ENCODE peak calls at places on chromosomes 5 and 9, in four cellular contexts. V is A549, Q is K562, A is HepG2. K is an unnamed sample.

GRCh38 chr5:176529116-176529823 is 7.9 kb downstream of the RNF44 start:
- DNase-seq in Q (no peak), V (no peak), A (no peak), K (no peak)

GRCh38 chr9:91917436-91917835 is 32.6 kb downstream of the ROR2 start:
- DNase-seq in V (no peak), Q (no peak), A (no peak), K (no peak)

GRCh38 chr5:99058466-99058865 is 129.7 kb upstream of the CHD1 start:
- DNase-seq in A (no peak), Q (no peak), V (no peak), K (no peak)

GRCh38 chr5:154783774-154784460 is 28.7 kb downstream of the LARP1 start:
- DNase-seq in V (no peak), A (no peak), Q (peak), K (no peak)

GRCh38 chr5:143106175-143106574 is 297.3 kb downstream of the NR3C1 start:
- DNase-seq in A (peak), Q (no peak), V (peak), K (peak)

GRCh38 chr9:132144708-132145365 is 17.0 kb upstream of the NTNG2 start:
- DNase-seq in V (no peak), Q (no peak), A (no peak), K (no peak)

GRCh38 chr9:92094655-92095054 is 20.6 kb downstream of the SPTLC1 start:
- DNase-seq in V (no peak), A (peak), Q (peak), K (no peak)

GRCh38 chr9:4212661-4213060 is 87.2 kb downstream of the GLIS3 start:
- DNase-seq in V (no peak), A (no peak), Q (no peak), K (no peak)

GRCh38 chr5:180463916-180464602 is 30.1 kb upstream of the CNOT6 start:
- DNase-seq in A (no peak), V (no peak), Q (no peak), K (no peak)

GRCh38 chr9:114205171-114206015 is 50.1 kb downstream of the COL27A1 start:
- DNase-seq in V (no peak), Q (no peak), A (no peak), K (no peak)

GRCh38 chr9:114207845-114208244 is 52.5 kb downstream of the COL27A1 start:
- DNase-seq in A (no peak), V (no peak), Q (no peak), K (no peak)

GRCh38 chr9:114206221-114206760 is 51.0 kb downstream of the COL27A1 start:
- DNase-seq in V (no peak), Q (no peak), A (no peak), K (no peak)

GRCh38 chr9:114209151-114209550 is 53.8 kb downstream of the COL27A1 start:
- DNase-seq in V (no peak), Q (no peak), A (no peak), K (no peak)

DNA sequence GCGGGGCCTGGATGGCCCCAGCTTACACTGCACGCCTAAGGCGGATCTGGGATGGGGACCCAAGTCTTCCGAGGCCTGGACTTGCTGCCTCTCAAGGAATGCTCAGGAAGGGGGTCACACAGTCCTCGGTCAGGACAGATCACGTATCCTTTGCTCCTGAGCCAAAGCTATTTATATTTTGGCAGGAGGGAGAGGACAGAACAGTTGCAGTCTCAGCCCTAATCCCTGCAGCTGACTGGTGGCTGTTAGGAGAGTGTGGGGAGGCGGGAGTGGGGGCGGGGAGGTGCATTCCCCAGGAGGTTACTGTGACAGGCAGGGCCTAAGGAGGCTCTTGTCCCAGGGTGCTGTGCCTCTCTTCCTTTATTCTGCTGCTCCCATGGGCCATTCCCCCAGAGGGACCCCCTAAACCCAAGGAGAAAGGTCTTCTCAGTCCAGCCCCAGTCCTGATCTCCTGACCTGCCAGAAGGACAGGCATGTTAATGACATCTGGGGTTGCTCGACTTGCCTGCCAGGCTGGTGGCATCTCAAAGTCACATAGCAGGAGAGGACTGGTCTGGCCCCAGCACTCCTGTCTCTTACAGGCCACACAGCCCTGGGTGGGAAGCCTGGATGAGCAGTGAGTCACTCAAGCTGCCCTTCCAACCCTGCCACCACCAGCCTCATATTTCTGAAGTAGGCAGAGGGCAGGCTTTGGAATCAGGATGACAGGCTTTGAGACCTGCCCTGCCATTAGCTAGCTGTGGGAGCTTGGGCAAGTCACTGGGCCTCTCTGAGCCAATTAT is 51.9 kb downstream of the COL27A1 start:
- DNase-seq in A (no peak), V (no peak), Q (no peak), K (no peak)
- TF ChIP-seq NR3C1 in A (no peak), V (no peak), Q (no peak), K (no peak)

GRCh38 chr9:134028575-134029247 is 3.4 kb downstream of the BRD3OS start:
- DNase-seq in A (peak), V (no peak), Q (no peak), K (no peak)

GRCh38 chr9:134026561-134026960 is 1.3 kb downstream of the BRD3OS start:
- DNase-seq in A (no peak), V (no peak), Q (no peak), K (no peak)

GRCh38 chr9:134028076-134028475 is 2.8 kb downstream of the BRD3OS start:
- DNase-seq in A (no peak), Q (no peak), V (no peak), K (no peak)

GRCh38 chr9:134026981-134027380 is 1.7 kb downstream of the BRD3OS start:
- DNase-seq in V (no peak), A (no peak), Q (no peak), K (no peak)

GRCh38 chr9:134027561-134027960 is 2.3 kb downstream of the BRD3OS start:
- DNase-seq in Q (no peak), V (no peak), A (no peak), K (no peak)
- TF ChIP-seq NR3C1 in Q (no peak), V (no peak), A (no peak), K (no peak)

GRCh38 chr5:80988419-80988925 is 28.3 kb downstream of the RASGRF2 start:
- DNase-seq in V (no peak), A (no peak), Q (no peak), K (no peak)

GRCh38 chr5:80987078-80987766 is 27.1 kb downstream of the RASGRF2 start:
- DNase-seq in Q (no peak), V (no peak), A (no peak), K (no peak)

GRCh38 chr5:80989883-80990282 is 29.7 kb downstream of the RASGRF2 start:
- DNase-seq in V (no peak), A (no peak), Q (no peak), K (no peak)

GRCh38 chr5:80990971-80991370 is 30.8 kb downstream of the RASGRF2 start:
- DNase-seq in V (no peak), Q (no peak), A (peak), K (peak)

DNA sequence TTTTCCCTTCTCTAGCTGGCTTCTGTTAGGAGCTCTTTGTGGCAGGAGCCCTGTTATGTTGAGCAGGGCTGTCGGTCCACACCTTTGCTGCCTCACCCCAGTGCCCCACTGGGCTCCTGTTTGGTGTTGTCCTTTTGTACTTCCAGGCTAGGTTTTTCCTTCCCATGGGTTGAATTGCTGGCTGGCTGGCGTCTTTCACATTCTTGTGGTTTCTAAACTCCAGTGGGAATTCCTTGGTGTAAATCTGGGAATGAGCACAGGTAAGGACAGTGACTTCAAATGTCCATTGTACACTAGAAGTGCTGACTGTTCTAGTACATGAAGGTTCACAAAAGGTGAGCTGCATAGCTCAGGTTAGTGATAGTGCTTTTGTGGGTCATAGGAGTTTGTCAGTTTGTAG is 30.4 kb downstream of the RASGRF2 start:
- DNase-seq in V (no peak), Q (no peak), A (no peak), K (no peak)
- TF ChIP-seq NR3C1 in V (no peak), Q (no peak), A (no peak), K (no peak)

DNA sequence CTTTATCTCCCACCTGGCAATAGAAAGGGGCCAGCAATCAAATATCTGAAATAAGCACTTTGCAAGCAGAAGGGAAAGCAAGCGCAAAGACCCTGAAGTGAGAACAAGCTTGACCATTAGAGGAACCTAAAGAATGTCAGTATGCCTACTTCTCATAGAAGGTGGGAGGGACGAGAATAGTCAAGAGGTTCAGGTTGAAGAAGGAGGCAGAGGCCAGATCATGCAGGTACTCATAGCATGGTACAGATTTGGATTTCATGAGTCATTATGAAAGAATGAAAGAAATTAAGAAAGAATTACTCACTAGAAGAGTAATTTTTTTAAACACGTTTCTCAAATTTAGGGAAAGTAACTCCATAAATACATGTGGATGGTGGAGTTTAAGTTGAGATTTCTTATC is 33.7 kb downstream of the MCTP1 start:
- DNase-seq in A (no peak), Q (no peak), V (no peak), K (no peak)
- TF ChIP-seq NR3C1 in A (no peak), Q (no peak), V (no peak), K (no peak)

GRCh38 chr9:128422783-128423150 is 2.1 kb downstream of the CERCAM start:
- DNase-seq in Q (no peak), A (no peak), V (no peak), K (no peak)
- TF ChIP-seq NR3C1 in Q (no peak), A (no peak), V (no peak), K (no peak)

GRCh38 chr5:151592855-151593408 is 1.8 kb upstream of the FAT2 start:
- DNase-seq in V (no peak), A (peak), Q (no peak), K (no peak)

GRCh38 chr5:151591144-151591819 is at the start of gene FAT2:
- DNase-seq in V (no peak), A (no peak), Q (no peak), K (peak)

GRCh38 chr5:151585970-151586369 is 5.2 kb downstream of the FAT2 start:
- DNase-seq in Q (no peak), V (no peak), A (no peak), K (no peak)

GRCh38 chr5:151587796-151588606 is 3.1 kb downstream of the FAT2 start:
- DNase-seq in Q (no peak), V (no peak), A (no peak), K (no peak)

DNA sequence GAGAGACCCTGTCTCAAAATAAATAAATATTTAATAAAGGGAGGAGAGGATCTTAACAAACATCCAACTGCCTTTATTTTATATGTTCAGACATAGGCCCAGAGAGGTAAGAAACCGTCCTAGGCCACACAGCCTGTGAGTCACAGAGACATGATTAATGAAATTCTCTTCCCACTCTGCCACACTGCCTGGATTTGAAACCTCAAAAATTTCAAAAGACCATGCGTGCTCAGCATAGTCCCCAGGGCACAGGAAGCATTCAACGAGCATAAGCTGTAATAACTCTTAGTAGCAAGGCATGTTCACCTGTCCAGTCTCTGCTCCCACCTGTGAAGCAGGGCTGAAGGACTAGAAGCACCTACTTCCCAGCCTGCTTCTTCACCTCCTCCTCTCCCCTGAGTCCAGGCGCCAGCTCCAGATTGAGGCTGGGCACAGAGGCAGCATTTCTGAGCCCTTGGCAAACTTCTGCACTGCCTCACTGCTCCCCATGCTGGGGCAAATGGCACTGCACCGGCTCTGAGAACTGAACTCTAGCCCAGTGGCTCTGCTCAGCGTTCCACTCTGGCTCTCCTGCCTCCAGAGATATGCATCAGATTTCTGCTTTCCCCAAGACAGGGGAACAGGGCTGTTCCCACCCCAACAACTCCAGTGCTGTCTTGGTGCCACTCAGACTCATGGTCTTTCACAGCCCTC is 1.1 kb downstream of the FAT2 start:
- DNase-seq in V (no peak), Q (no peak), A (no peak), K (no peak)
- TF ChIP-seq NR3C1 in V (no peak), Q (no peak), A (no peak), K (no peak)